ENCODE peak calls at places on chromosomes 3 and 15, in nine cellular contexts. R, H, K, J, X, S, Z, N and Y are unnamed samples.
A peak's percentile ranks its signal among the peaks of the same experiment; 100 is the strongest.

GRCh38 chr15:70528816-70529215 is 234.5 kb downstream of the UACA start:
- DNase-seq in R (no peak), H (no peak), K (no peak), J (no peak), X (no peak), S (no peak), Z (peak; percentile 25), N (no peak), Y (no peak)

GRCh38 chr3:129409541-129409940 is 18.9 kb downstream of the EFCAB12 start:
- DNase-seq in R (no peak), H (no peak), K (no peak), J (no peak), X (no peak), S (no peak), Z (no peak), N (no peak), Y (no peak)

GRCh38 chr3:172448661-172449467 is 608 bp upstream of the GHSR start:
- DNase-seq in R (no peak), H (no peak), K (no peak), J (no peak), X (no peak), S (no peak), Z (no peak), N (no peak), Y (no peak)

GRCh38 chr15:66670698-66671580 is 31.1 kb upstream of the SMAD6 start:
- DNase-seq in R (no peak), H (no peak), K (no peak), J (no peak), X (peak; percentile 87), S (no peak), Z (peak; percentile 76), N (no peak), Y (no peak)

GRCh38 chr15:57401546-57401945 is 25.2 kb downstream of the CGNL1 start:
- DNase-seq in R (no peak), H (no peak), K (no peak), J (no peak), X (no peak), S (peak; percentile 69), Z (no peak), N (no peak), Y (no peak)

GRCh38 chr3:188689101-188689574 is 482.6 kb upstream of the TPRG1 start:
- DNase-seq in R (no peak), H (no peak), K (no peak), J (no peak), X (no peak), S (no peak), Z (no peak), N (no peak), Y (no peak)

GRCh38 chr3:99515-99914 is 97.0 kb upstream of the CHL1 start:
- DNase-seq in R (peak; percentile 5), H (no peak), K (no peak), J (no peak), X (no peak), S (no peak), Z (no peak), N (no peak), Y (no peak)

GRCh38 chr3:133742351-133743091 is 3.7 kb upstream of the TF start:
- DNase-seq in R (no peak), H (no peak), K (no peak), J (no peak), X (no peak), S (peak; percentile 82), Z (no peak), N (peak; percentile 19), Y (no peak)

GRCh38 chr3:52317601-52318000 is 1.5 kb downstream of the DNAH1 start:
- DNase-seq in R (peak; percentile 77), H (peak; percentile 59), K (no peak), J (no peak), X (peak; percentile 38), S (no peak), Z (peak; percentile 88), N (no peak), Y (peak; percentile 25)

GRCh38 chr3:46717447-46718231 is at the start of gene PRSS50:
- DNase-seq in R (no peak), H (no peak), K (no peak), J (no peak), X (no peak), S (no peak), Z (peak; percentile 53), N (no peak), Y (no peak)

GRCh38 chr3:186849392-186849975 is 7.0 kb downstream of the ADIPOQ start:
- DNase-seq in R (peak; percentile 59), H (no peak), K (peak; percentile 9), J (no peak), X (no peak), S (peak; percentile 44), Z (no peak), N (peak; percentile 24), Y (no peak)

GRCh38 chr15:99267957-99268356 is 16.7 kb downstream of the LRRC28 start:
- DNase-seq in R (no peak), H (no peak), K (no peak), J (no peak), X (no peak), S (no peak), Z (no peak), N (no peak), Y (no peak)

GRCh38 chr15:34691024-34691423 is 63.8 kb downstream of the GJD2 start:
- DNase-seq in R (no peak), H (no peak), K (no peak), J (no peak), X (no peak), S (peak; percentile 26), Z (no peak), N (no peak), Y (no peak)

GRCh38 chr15:19944261-19944888 is 597.2 kb downstream of the GOLGA6L6 start:
- DNase-seq in R (no peak), H (no peak), K (no peak), J (no peak), X (no peak), S (no peak), Z (no peak), N (no peak), Y (no peak)

GRCh38 chr3:6142707-6143106 is 718.2 kb upstream of the GRM7 start:
- DNase-seq in R (no peak), H (no peak), K (no peak), J (no peak), X (no peak), S (no peak), Z (no peak), N (no peak), Y (no peak)

GRCh38 chr15:76799760-76800159 is 105.4 kb downstream of the SCAPER start:
- DNase-seq in R (no peak), H (no peak), K (no peak), J (no peak), X (no peak), S (peak; percentile 61), Z (no peak), N (peak; percentile 17), Y (no peak)

GRCh38 chr3:19891740-19892139 is 42.3 kb downstream of the EFHB start:
- DNase-seq in R (no peak), H (no peak), K (no peak), J (no peak), X (no peak), S (peak; percentile 49), Z (no peak), N (no peak), Y (no peak)

GRCh38 chr3:42906085-42906904 is at the start of gene ZNF662:
- DNase-seq in R (no peak), H (peak; percentile 11), K (no peak), J (no peak), X (peak; percentile 61), S (peak; percentile 8), Z (no peak), N (no peak), Y (no peak)

GRCh38 chr3:122099255-122099654 is 44.1 kb downstream of the CD86 start:
- DNase-seq in R (no peak), H (no peak), K (no peak), J (no peak), X (no peak), S (no peak), Z (no peak), N (no peak), Y (no peak)

GRCh38 chr15:94582368-94582767 is 351.0 kb downstream of the MCTP2 start:
- DNase-seq in R (peak; percentile 67), H (no peak), K (no peak), J (no peak), X (no peak), S (peak; percentile 3), Z (peak; percentile 53), N (peak; percentile 9), Y (no peak)

GRCh38 chr15:63497642-63498100 is 6.7 kb upstream of the USP3 start:
- DNase-seq in R (no peak), H (peak; percentile 63), K (no peak), J (peak; percentile 100), X (no peak), S (no peak), Z (no peak), N (no peak), Y (no peak)